ENCODE peak calls at places on chromosomes 16 and 17, in four cellular contexts. Q is stimulated activated naive CD4-positive, alpha-beta T cell treated with Interleukin-2 at 50 U/mL for 16 hours; T is astrocyte of the spinal cord; Z is hepatic stellate cell. P is an unnamed sample.
A peak's percentile ranks its signal among the peaks of the same experiment; 100 is the strongest.

GRCh38 chr17:37392024-37392590 is 14.5 kb downstream of the ACACA start:
- DNase-seq in Q (no peak), T (peak; percentile 68), Z (peak; percentile 67), P (no peak)

GRCh38 chr17:70654706-70655105 is 485.4 kb downstream of the KCNJ2 start:
- DNase-seq in Q (no peak), T (no peak), Z (no peak), P (no peak)

GRCh38 chr16:49748322-49748721 is 107.6 kb downstream of the ZNF423 start:
- DNase-seq in Q (no peak), T (peak; percentile 57), Z (no peak), P (peak; percentile 53)

GRCh38 chr17:7176870-7177209 is 2.3 kb downstream of the ASGR1 start:
- DNase-seq in Q (no peak), T (no peak), Z (no peak), P (no peak)

GRCh38 chr17:30519707-30520106 is 42.5 kb downstream of the GOSR1 start:
- DNase-seq in Q (no peak), T (peak; percentile 92), Z (peak; percentile 71), P (no peak)

GRCh38 chr17:46889992-46890564 is 32.9 kb upstream of the GOSR2 start:
- DNase-seq in Q (no peak), T (no peak), Z (no peak), P (no peak)

GRCh38 chr17:49822829-49823228 is 25.0 kb downstream of the TAC4 start:
- DNase-seq in Q (no peak), T (no peak), Z (no peak), P (no peak)

GRCh38 chr17:80866050-80866793 is 125.4 kb upstream of the CHMP6 start:
- DNase-seq in Q (peak; percentile 62), T (peak; percentile 67), Z (peak; percentile 76), P (peak; percentile 63)

GRCh38 chr16:55759983-55760664 is 72.8 kb downstream of the CES1 start:
- DNase-seq in Q (no peak), T (no peak), Z (no peak), P (no peak)

GRCh38 chr17:74012465-74012864 is 191.0 kb upstream of the RPL38 start:
- DNase-seq in Q (no peak), T (no peak), Z (no peak), P (no peak)

GRCh38 chr16:30867747-30868146 is 26.1 kb downstream of the BCL7C start:
- DNase-seq in Q (no peak), T (no peak), Z (peak; percentile 24), P (no peak)

GRCh38 chr16:79847101-79847500 is 246.6 kb upstream of the MAF start:
- DNase-seq in Q (no peak), T (no peak), Z (no peak), P (no peak)

GRCh38 chr16:9333515-9333914 is 242.1 kb downstream of the HAPSTR1 start:
- DNase-seq in Q (no peak), T (no peak), Z (no peak), P (no peak)

GRCh38 chr17:31099051-31099450 is 4.3 kb downstream of the NF1 start:
- DNase-seq in Q (no peak), T (peak; percentile 35), Z (no peak), P (no peak)

GRCh38 chr17:7610641-7611040 is 4.1 kb downstream of the FXR2 start:
- DNase-seq in Q (no peak), T (no peak), Z (no peak), P (no peak)

GRCh38 chr16:80527297-80527696 is 13.5 kb upstream of the DYNLRB2 start:
- DNase-seq in Q (peak; percentile 22), T (peak; percentile 33), Z (peak; percentile 11), P (peak; percentile 52)

GRCh38 chr17:9298776-9299295 is 276.8 kb downstream of the STX8 start:
- DNase-seq in Q (no peak), T (no peak), Z (no peak), P (no peak)

GRCh38 chr17:17780941-17781590 is 55.7 kb downstream of the SREBF1 start:
- DNase-seq in Q (no peak), T (peak; percentile 71), Z (peak; percentile 69), P (peak; percentile 27)

GRCh38 chr16:86071611-86072240 is 172.8 kb downstream of the IRF8 start:
- DNase-seq in Q (no peak), T (no peak), Z (no peak), P (no peak)

GRCh38 chr17:2023692-2024571 is 1.2 kb downstream of the RTN4RL1 start:
- DNase-seq in Q (peak; percentile 15), T (peak; percentile 25), Z (no peak), P (no peak)

GRCh38 chr17:40111221-40112128 is 10.3 kb upstream of the MSL1 start:
- DNase-seq in Q (peak; percentile 66), T (peak; percentile 91), Z (peak; percentile 86), P (peak; percentile 89)

GRCh38 chr16:18932243-18932997 is 6.2 kb upstream of the SMG1 start:
- DNase-seq in Q (no peak), T (peak; percentile 38), Z (peak; percentile 35), P (no peak)

GRCh38 chr17:71516149-71516548 is 604.7 kb upstream of the SOX9 start:
- DNase-seq in Q (no peak), T (no peak), Z (no peak), P (no peak)

GRCh38 chr17:34598161-34598776 is 18.9 kb downstream of the TMEM132E start:
- DNase-seq in Q (no peak), T (no peak), Z (no peak), P (no peak)

GRCh38 chr17:53630115-53630514 is 192.6 kb upstream of the KIF2B start:
- DNase-seq in Q (no peak), T (no peak), Z (no peak), P (no peak)

GRCh38 chr16:79328327-79329162 is 272.0 kb downstream of the MAF start:
- DNase-seq in Q (no peak), T (no peak), Z (no peak), P (no peak)

GRCh38 chr16:57740423-57741071 is 5.0 kb downstream of the KATNB1 start:
- DNase-seq in Q (no peak), T (no peak), Z (no peak), P (no peak)

GRCh38 chr16:78150233-78150632 is 50.8 kb downstream of the WWOX start:
- DNase-seq in Q (no peak), T (no peak), Z (no peak), P (no peak)

GRCh38 chr16:79698341-79698753 is 97.8 kb upstream of the MAF start:
- DNase-seq in Q (no peak), T (peak; percentile 78), Z (peak; percentile 73), P (no peak)

GRCh38 chr17:30372755-30373154 is 6.0 kb upstream of the CPD start:
- DNase-seq in Q (peak; percentile 25), T (no peak), Z (no peak), P (no peak)

GRCh38 chr17:57138956-57139576 is 54.0 kb downstream of the AKAP1 start:
- DNase-seq in Q (no peak), T (no peak), Z (no peak), P (no peak)

GRCh38 chr17:15954222-15954621 is 9.3 kb downstream of the ADORA2B start:
- DNase-seq in Q (no peak), T (peak; percentile 55), Z (peak; percentile 78), P (peak; percentile 82)

GRCh38 chr17:82338858-82339633 is 5.5 kb upstream of the SECTM1 start:
- DNase-seq in Q (no peak), T (peak; percentile 72), Z (peak; percentile 82), P (peak; percentile 82)

GRCh38 chr17:9700754-9701476 is 55.6 kb downstream of the USP43 start:
- DNase-seq in Q (no peak), T (no peak), Z (no peak), P (no peak)

P was measured in H4.